ENCODE peak calls at places on chromosomes 3 and 15, in five cellular contexts. E, U, M, J and G are unnamed samples.

GRCh38 chr15:31265090-31265870 is 61.4 kb upstream of the KLF13 start:
- DNase-seq in E (no peak), U (no peak), M (no peak), J (no peak), G (peak; percentile 79)

GRCh38 chr3:50714953-50715352 is 40.2 kb downstream of the DOCK3 start:
- DNase-seq in E (no peak), U (no peak), M (peak; percentile 45), J (no peak), G (no peak)

GRCh38 chr3:117997201-117998049 is 1037.2 kb downstream of the IGSF11 start:
- DNase-seq in E (peak; percentile 3), U (peak; percentile 86), M (peak; percentile 76), J (peak; percentile 13), G (peak; percentile 56)

GRCh38 chr15:86876387-86876786 is 796.7 kb downstream of the AGBL1 start:
- DNase-seq in E (no peak), U (no peak), M (no peak), J (no peak), G (no peak)

GRCh38 chr15:56871180-56871579 is 47.3 kb upstream of the TCF12 start:
- DNase-seq in E (no peak), U (peak; percentile 86), M (no peak), J (no peak), G (peak; percentile 52)

GRCh38 chr3:126570103-126570541 is 11.4 kb upstream of the C3orf22 start:
- DNase-seq in E (no peak), U (no peak), M (no peak), J (no peak), G (peak; percentile 15)

GRCh38 chr3:165459924-165460540 is 263.8 kb upstream of the SLITRK3 start:
- DNase-seq in E (no peak), U (no peak), M (no peak), J (no peak), G (no peak)

GRCh38 chr15:89749951-89750559 is 994 bp downstream of the MESP1 start:
- DNase-seq in E (no peak), U (no peak), M (no peak), J (no peak), G (no peak)

GRCh38 chr3:187970106-187970505 is 183.9 kb upstream of the LPP start:
- DNase-seq in E (no peak), U (no peak), M (no peak), J (no peak), G (no peak)

GRCh38 chr15:45185069-45185779 is 2.5 kb downstream of the SHF start:
- DNase-seq in E (no peak), U (no peak), M (peak; percentile 36), J (no peak), G (no peak)

GRCh38 chr3:171974986-171975837 is 64.2 kb upstream of the FNDC3B start:
- DNase-seq in E (no peak), U (peak; percentile 92), M (no peak), J (peak; percentile 39), G (no peak)

GRCh38 chr3:194488007-194488742 is 1.4 kb upstream of the ATP13A3 start:
- DNase-seq in E (no peak), U (no peak), M (no peak), J (peak; percentile 46), G (no peak)

GRCh38 chr3:196902296-196902695 is 34.6 kb downstream of the SENP5 start:
- DNase-seq in E (no peak), U (no peak), M (no peak), J (no peak), G (no peak)

GRCh38 chr3:148971819-148972218 is 19.5 kb upstream of the GYG1 start:
- DNase-seq in E (no peak), U (peak; percentile 69), M (no peak), J (no peak), G (no peak)

GRCh38 chr15:93418566-93418965 is 329.6 kb upstream of the RGMA start:
- DNase-seq in E (no peak), U (no peak), M (no peak), J (no peak), G (no peak)

GRCh38 chr3:127794402-127794801 is 27.9 kb downstream of the MGLL start:
- DNase-seq in E (no peak), U (no peak), M (no peak), J (no peak), G (no peak)

GRCh38 chr3:47323431-47324277 is 40.9 kb downstream of the KLHL18 start:
- DNase-seq in E (no peak), U (peak; percentile 35), M (no peak), J (peak; percentile 54), G (no peak)

GRCh38 chr15:55289011-55289572 is 521 bp downstream of the RAB27A start:
- DNase-seq in E (no peak), U (peak; percentile 39), M (no peak), J (peak; percentile 53), G (peak; percentile 21)

GRCh38 chr3:45987368-45988099 is 8.1 kb downstream of the FYCO1 start:
- DNase-seq in E (no peak), U (peak; percentile 82), M (no peak), J (no peak), G (peak; percentile 16)

GRCh38 chr3:133548090-133548489 is 25.4 kb upstream of the CDV3 start:
- DNase-seq in E (no peak), U (peak; percentile 40), M (no peak), J (no peak), G (no peak)

GRCh38 chr15:83973816-83974215 is 261.8 kb upstream of the GOLGA6L4 start:
- DNase-seq in E (no peak), U (peak; percentile 4), M (peak; percentile 20), J (peak; percentile 27), G (peak; percentile 2)

GRCh38 chr3:108406063-108406660 is 104.2 kb downstream of the MYH15 start:
- DNase-seq in E (no peak), U (peak; percentile 60), M (no peak), J (no peak), G (no peak)

GRCh38 chr3:31142139-31142538 is 247.7 kb upstream of the GADL1 start:
- DNase-seq in E (no peak), U (no peak), M (no peak), J (no peak), G (no peak)

GRCh38 chr3:61932499-61932898 is 371.1 kb downstream of the PTPRG start:
- DNase-seq in E (no peak), U (no peak), M (no peak), J (no peak), G (no peak)

GRCh38 chr3:173748140-173748539 is 350.6 kb downstream of the NLGN1 start:
- DNase-seq in E (no peak), U (no peak), M (no peak), J (no peak), G (no peak)

GRCh38 chr3:111859974-111860859 is 1.2 kb downstream of the PHLDB2 start:
- DNase-seq in E (peak; percentile 30), U (peak; percentile 87), M (peak; percentile 69), J (peak; percentile 9), G (peak; percentile 71)

GRCh38 chr3:188052229-188052965 is 101.6 kb upstream of the LPP start:
- DNase-seq in E (no peak), U (peak; percentile 32), M (no peak), J (no peak), G (peak; percentile 90)

GRCh38 chr3:127247292-127247691 is 40.6 kb downstream of the PRR20G start:
- DNase-seq in E (no peak), U (no peak), M (no peak), J (no peak), G (no peak)

GRCh38 chr3:88195951-88196434 is 46.2 kb downstream of the C3orf38 start:
- DNase-seq in E (no peak), U (peak; percentile 56), M (no peak), J (peak; percentile 11), G (no peak)

GRCh38 chr3:40185029-40185695 is 124.3 kb upstream of the EIF1B start:
- DNase-seq in E (peak; percentile 53), U (no peak), M (no peak), J (no peak), G (no peak)

GRCh38 chr15:95596487-95596886 is 734.0 kb upstream of the NR2F2 start:
- DNase-seq in E (no peak), U (no peak), M (no peak), J (peak; percentile 6), G (no peak)

GRCh38 chr3:63842127-63842526 is 21.5 kb downstream of the THOC7 start:
- DNase-seq in E (no peak), U (no peak), M (no peak), J (no peak), G (no peak)

GRCh38 chr3:4271834-4272233 is 31.3 kb upstream of the SETMAR start:
- DNase-seq in E (no peak), U (peak; percentile 38), M (peak; percentile 20), J (peak; percentile 39), G (peak; percentile 8)

GRCh38 chr3:178558637-178559036 is 22.4 kb downstream of the KCNMB2 start:
- DNase-seq in E (no peak), U (no peak), M (no peak), J (no peak), G (no peak)
- TF ChIP-seq SMC3 in E (no peak), U (no peak), M (no peak), J (no peak), G (no peak)

GRCh38 chr15:66747866-66748265 is 45.8 kb downstream of the SMAD6 start:
- DNase-seq in E (no peak), U (no peak), M (no peak), J (no peak), G (no peak)

GRCh38 chr15:66746231-66746605 is 44.2 kb downstream of the SMAD6 start:
- DNase-seq in E (no peak), U (no peak), M (no peak), J (no peak), G (no peak)

GRCh38 chr15:66747223-66747622 is 45.2 kb downstream of the SMAD6 start:
- DNase-seq in E (no peak), U (no peak), M (no peak), J (no peak), G (no peak)

GRCh38 chr15:66749841-66750575 is 48.0 kb downstream of the SMAD6 start:
- DNase-seq in E (no peak), U (no peak), M (no peak), J (no peak), G (peak; percentile 57)

GRCh38 chr15:66748320-66748779 is 46.3 kb downstream of the SMAD6 start:
- DNase-seq in E (no peak), U (peak; percentile 85), M (no peak), J (no peak), G (no peak)
- H3K9ac ChIP-seq in E (no peak overlapping the region), U (peak overlapping the region; percentile 58), M (peak overlapping the region; percentile 49), J (no peak overlapping the region), G (no peak overlapping the region)

GRCh38 chr3:122512284-122512683 is 2.5 kb downstream of the KPNA1 start:
- DNase-seq in E (no peak), U (no peak), M (no peak), J (no peak), G (no peak)
- TF ChIP-seq SMC3 in E (no peak), U (no peak), M (no peak), J (no peak), G (no peak)

DNA sequence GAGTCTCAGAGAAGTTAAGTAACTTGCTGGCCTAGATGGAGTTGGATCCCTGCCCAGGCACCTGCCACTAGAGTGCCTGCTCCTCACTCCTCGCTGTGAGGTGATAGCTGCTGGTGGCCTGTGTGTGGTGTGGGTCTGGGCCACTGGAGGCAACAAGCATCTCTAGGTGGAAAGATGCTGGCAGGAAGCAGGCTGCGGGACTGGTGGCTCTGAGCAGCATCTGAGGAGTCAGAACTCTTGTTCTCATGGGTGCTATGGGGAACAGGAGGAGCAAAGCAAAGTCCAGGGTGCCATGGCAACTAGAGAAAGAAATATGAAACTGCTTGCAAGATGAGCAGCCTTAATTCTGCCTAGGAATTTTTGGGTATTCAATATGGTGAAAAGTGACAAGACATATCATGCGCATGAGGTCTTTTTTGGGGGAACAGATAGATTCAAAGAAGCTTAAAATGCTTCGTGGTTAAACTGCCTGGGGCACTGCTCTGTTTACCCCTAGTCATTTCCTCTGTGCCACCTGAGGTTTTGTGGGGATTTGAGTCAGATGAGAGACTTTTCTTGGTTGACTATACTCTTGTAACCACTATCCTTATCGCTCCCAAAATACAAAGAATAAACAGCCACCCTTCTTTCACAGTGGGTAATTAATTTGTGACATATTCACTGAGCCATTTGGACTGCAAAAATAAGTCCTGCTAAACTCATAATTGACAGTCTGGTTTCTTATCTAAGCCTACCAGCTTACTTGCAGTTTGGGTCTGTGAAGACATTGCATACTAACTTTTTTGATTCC is 50.3 kb downstream of the MED12L start:
- DNase-seq in E (no peak), U (no peak), M (no peak), J (peak; percentile 36), G (no peak)
- H3K9ac ChIP-seq in E (no peak overlapping the region), U (no peak overlapping the region), M (no peak overlapping the region), J (no peak overlapping the region), G (no peak overlapping the region)